ENCODE peak calls at places on chromosome 1, in four cellular contexts. W, O, E and F are unnamed samples.

GRCh38 chr1:179824265-179824664 is 53.3 kb downstream of the TOR1AIP2 start:
- DNase-seq in W (no peak), O (no peak), E (no peak), F (no peak)

GRCh38 chr1:7585216-7585907 is 185.7 kb upstream of the VAMP3 start:
- DNase-seq in E (no peak), W (no peak), O (no peak), F (no peak)

GRCh38 chr1:154556422-154556821 is 2.0 kb downstream of the UBE2Q1 start:
- DNase-seq in W (no peak), E (no peak), O (no peak), F (no peak)

GRCh38 chr1:2592672-2593071 is 6.1 kb downstream of the PRXL2B start:
- DNase-seq in E (no peak), O (no peak), W (no peak), F (no peak)

GRCh38 chr1:93847811-93848288 is 31.2 kb downstream of the DNTTIP2 start:
- DNase-seq in W (peak; percentile 82), O (no peak), E (peak; percentile 45), F (peak; percentile 72)

GRCh38 chr1:27609618-27610240 is 5.8 kb upstream of the AHDC1 start:
- DNase-seq in W (no peak), E (no peak), O (peak; percentile 55), F (no peak)

GRCh38 chr1:88291902-88292301 is 392.2 kb upstream of the PKN2 start:
- DNase-seq in O (no peak), E (no peak), W (no peak), F (no peak)

GRCh38 chr1:230772457-230773395 is 25.5 kb downstream of the CAPN9 start:
- DNase-seq in E (peak; percentile 56), O (no peak), W (peak; percentile 46), F (no peak)

GRCh38 chr1:228338521-228339051 is 68.0 kb downstream of the TRIM11 start:
- DNase-seq in W (peak; percentile 46), E (no peak), O (no peak), F (no peak)
- TF ChIP-seq SP1 in W (no peak), E (no peak), O (no peak), F (no peak)

GRCh38 chr1:64469977-64470669 is at the start of gene CACHD1:
- DNase-seq in E (no peak), W (no peak), O (no peak), F (peak; percentile 52)
- TF ChIP-seq ZBTB33 in E (no peak), W (no peak), O (no peak), F (no peak)

GRCh38 chr1:111582644-111583618 is 36.7 kb upstream of the RAP1A start:
- DNase-seq in W (no peak), E (no peak), O (no peak), F (no peak)
- TF ChIP-seq SP1 in W (no peak), E (no peak), O (no peak), F (no peak)

DNA sequence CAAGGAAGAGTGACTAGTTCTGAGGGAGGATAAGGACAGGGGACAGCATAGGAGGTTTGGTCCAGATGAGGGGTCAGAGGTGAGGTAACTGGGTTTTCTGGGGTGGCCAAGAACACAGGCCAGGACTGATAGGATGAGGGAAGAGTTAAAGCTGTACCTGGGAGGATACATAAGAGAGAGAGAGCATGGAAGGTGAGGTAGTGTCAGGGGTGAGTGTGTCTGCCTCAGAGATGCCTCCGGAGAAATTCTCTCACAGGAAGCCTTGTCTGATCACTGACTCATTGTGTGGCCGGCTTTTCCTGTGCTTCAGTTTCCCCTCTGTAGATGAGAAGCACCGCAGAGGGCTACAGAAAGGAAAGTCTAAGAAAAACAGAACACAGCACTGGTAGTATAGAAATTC is 40.2 kb downstream of the FASLG start:
- DNase-seq in E (no peak), W (peak; percentile 24), O (peak; percentile 17), F (no peak)
- TF ChIP-seq ZBTB33 in E (no peak), W (no peak), O (no peak), F (no peak)

DNA sequence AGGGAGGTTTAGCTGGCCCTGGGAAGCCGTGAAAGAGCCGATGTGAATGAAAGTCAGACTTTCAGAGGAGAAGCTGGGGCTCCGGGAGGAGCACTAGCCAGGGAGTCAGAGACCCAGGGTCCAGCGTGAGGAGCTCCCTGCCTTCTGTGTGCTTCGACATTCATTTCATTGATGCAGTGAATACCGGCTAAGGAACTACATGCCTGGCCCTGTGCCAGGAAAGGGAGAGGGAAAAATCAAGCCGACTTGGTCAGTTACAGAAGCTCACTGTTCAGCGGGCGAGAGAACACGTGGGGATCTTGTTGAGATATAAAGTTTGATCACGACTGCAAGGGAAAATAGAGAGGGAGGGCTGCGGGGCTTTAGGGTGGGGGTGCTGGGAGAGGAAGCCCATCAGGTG is 76.7 kb upstream of the RUNX3 start:
- DNase-seq in E (no peak), W (no peak), O (no peak), F (no peak)
- TF ChIP-seq SP1 in E (no peak), W (no peak), O (no peak), F (no peak)

GRCh38 chr1:181021811-181022434 is 747 bp downstream of the STX6 start:
- DNase-seq in W (peak; percentile 91), E (peak; percentile 47), O (no peak), F (no peak)
- TF ChIP-seq ZBTB33 in W (no peak), E (no peak), O (no peak), F (no peak)

GRCh38 chr1:79042539-79042938 is 36.0 kb upstream of the ADGRL4 start:
- DNase-seq in E (no peak), W (no peak), O (no peak), F (no peak)

GRCh38 chr1:79041666-79042065 is 35.1 kb upstream of the ADGRL4 start:
- DNase-seq in O (no peak), E (no peak), W (no peak), F (no peak)

GRCh38 chr1:79043506-79043905 is 37.0 kb upstream of the ADGRL4 start:
- DNase-seq in E (no peak), O (no peak), W (no peak), F (no peak)

GRCh38 chr1:79042117-79042516 is 35.6 kb upstream of the ADGRL4 start:
- DNase-seq in E (no peak), W (no peak), O (peak; percentile 44), F (no peak)

DNA sequence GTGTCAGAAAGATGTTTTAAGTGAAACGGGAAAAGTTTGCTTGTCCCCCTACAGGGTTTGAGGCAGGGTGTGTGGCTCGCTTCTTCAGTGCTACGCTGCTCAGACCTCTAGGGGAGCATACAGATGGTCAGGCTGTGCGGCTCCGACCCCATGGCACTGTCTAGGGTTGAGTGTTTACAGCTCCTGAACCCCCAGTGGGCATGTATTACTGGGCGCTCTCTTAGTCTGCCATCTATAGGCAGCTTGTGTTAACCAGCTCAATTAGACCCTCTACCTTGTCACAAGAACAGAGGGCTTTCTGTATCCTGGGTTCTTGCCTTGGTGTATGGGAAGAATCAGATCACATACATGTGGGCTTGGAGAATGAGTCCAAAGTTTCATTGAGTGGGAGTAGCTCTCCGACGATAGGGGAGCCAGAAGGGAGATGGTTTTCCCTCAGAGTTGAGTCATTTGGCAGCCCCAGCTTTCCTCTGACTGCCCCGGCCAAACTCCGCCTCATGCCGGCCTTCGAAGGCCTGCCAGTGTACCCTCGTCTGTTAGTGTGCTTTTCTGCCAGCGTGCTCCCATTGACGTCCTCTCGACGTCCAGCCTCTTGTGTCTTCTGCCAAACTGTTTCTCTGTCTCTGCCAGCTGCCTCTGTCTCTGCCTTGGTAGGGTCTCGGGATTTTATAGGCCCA is 38.6 kb upstream of the ADGRL4 start:
- DNase-seq in O (no peak), E (no peak), W (no peak), F (peak; percentile 16)
- TF ChIP-seq SP1 in O (no peak), E (no peak), W (no peak), F (no peak)

GRCh38 chr1:52345252-52345651 is 20.8 kb downstream of the CC2D1B start:
- DNase-seq in W (no peak), E (no peak), O (no peak), F (no peak)

GRCh38 chr1:52343982-52344381 is 22.0 kb downstream of the CC2D1B start:
- DNase-seq in W (no peak), E (no peak), O (no peak), F (no peak)

GRCh38 chr1:52346653-52347052 is 19.4 kb downstream of the CC2D1B start:
- DNase-seq in W (no peak), E (no peak), O (no peak), F (no peak)

GRCh38 chr1:52352690-52353089 is 13.3 kb downstream of the CC2D1B start:
- DNase-seq in E (no peak), O (no peak), W (no peak), F (no peak)

DNA sequence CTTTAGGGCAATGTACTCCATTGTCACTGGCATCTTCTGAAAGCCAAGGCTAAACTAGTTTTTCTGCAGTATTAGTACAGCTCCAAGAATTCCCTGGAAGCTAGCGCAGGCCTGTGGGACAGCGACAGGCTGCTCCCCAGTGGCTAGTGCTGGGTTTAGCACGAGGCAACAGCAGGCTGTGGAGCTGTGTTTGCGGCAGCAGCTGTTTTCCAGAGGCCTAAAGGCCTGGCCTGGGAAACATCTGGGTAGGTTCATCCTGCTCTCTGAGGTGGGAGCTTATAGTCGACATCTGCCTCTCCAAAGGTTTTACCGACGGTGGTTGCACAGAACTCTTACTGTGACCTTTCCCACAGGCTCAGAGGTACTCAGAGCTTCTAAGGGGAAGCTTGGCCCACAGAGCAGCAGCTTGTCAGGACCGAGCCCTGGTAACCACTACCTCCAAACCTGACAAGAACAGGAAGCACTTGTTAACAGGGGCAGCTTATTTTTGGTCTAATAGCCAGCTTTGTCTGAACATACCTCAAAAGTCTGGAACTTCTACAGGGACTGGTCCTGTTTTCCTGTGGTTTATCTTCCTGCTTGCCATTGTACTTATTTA is 17.2 kb downstream of the CC2D1B start:
- DNase-seq in W (peak; percentile 49), E (no peak), O (no peak), F (no peak)
- TF ChIP-seq ZBTB33 in W (peak; percentile 28), E (peak; percentile 31), O (no peak), F (no peak)

GRCh38 chr1:114330451-114330983 is 176.8 kb upstream of the SYT6 start:
- DNase-seq in W (no peak), E (no peak), O (no peak), F (no peak)
- TF ChIP-seq SP1 in W (no peak), E (no peak), O (no peak), F (no peak)